ENCODE peak calls at places on chromosome 12, in four cellular contexts. P is GM12878, L is ovary, D is A549. I is an unnamed sample.

GRCh38 chr12:92063641-92064040 is 82.0 kb downstream of the BTG1 start:
- DNase-seq in P (no peak), L (no peak), D (no peak), I (no peak)

GRCh38 chr12:91111366-91112321 is at the start of gene LUM:
- DNase-seq in P (no peak), L (peak), D (no peak), I (peak)

GRCh38 chr12:123942911-123943648 is 29.6 kb downstream of the CCDC92 start:
- DNase-seq in P (no peak), L (no peak), D (no peak), I (no peak)

GRCh38 chr12:4881665-4882064 is 28.0 kb upstream of the KCNA1 start:
- DNase-seq in P (no peak), L (no peak), D (no peak), I (no peak)

GRCh38 chr12:100574262-100575074 is 984 bp downstream of the GAS2L3 start:
- DNase-seq in P (no peak), L (peak), D (peak), I (no peak)

GRCh38 chr12:24109381-24110039 is 160.0 kb upstream of the SOX5 start:
- DNase-seq in P (peak), L (no peak), D (no peak), I (no peak)

GRCh38 chr12:125072496-125072895 is 7.3 kb downstream of the AACS start:
- DNase-seq in P (no peak), L (no peak), D (no peak), I (no peak)

GRCh38 chr12:104226672-104227071 is 11.1 kb downstream of the TXNRD1 start:
- DNase-seq in P (no peak), L (no peak), D (no peak), I (no peak)

GRCh38 chr12:93154096-93154728 is 223.5 kb upstream of the NUDT4 start:
- DNase-seq in P (no peak), L (no peak), D (no peak), I (no peak)

GRCh38 chr12:131137009-131137835 is 183.5 kb downstream of the ADGRD1 start:
- DNase-seq in P (no peak), L (no peak), D (no peak), I (no peak)

GRCh38 chr12:26648999-26649398 is 184.0 kb downstream of the ITPR2 start:
- DNase-seq in P (no peak), L (no peak), D (no peak), I (no peak)

GRCh38 chr12:114799574-114800487 is 115.9 kb upstream of the TBX3 start:
- DNase-seq in P (no peak), L (peak), D (no peak), I (peak)

GRCh38 chr12:31119531-31120211 is 46.0 kb downstream of the DDX11 start:
- DNase-seq in P (no peak), L (no peak), D (no peak), I (no peak)

GRCh38 chr12:31117203-31118011 is 43.7 kb downstream of the DDX11 start:
- DNase-seq in P (no peak), L (no peak), D (peak), I (no peak)

GRCh38 chr12:31118831-31119530 is 45.3 kb downstream of the DDX11 start:
- DNase-seq in P (no peak), L (no peak), D (peak), I (no peak)

GRCh38 chr12:31120392-31121008 is 46.8 kb downstream of the DDX11 start:
- DNase-seq in P (no peak), L (no peak), D (no peak), I (no peak)

GRCh38 chr12:31118347-31118830 is 44.7 kb downstream of the DDX11 start:
- DNase-seq in P (no peak), L (no peak), D (peak), I (no peak)
- H3K4me3 ChIP-seq in P (no peak), L (peak), D (peak), I (peak)

DNA sequence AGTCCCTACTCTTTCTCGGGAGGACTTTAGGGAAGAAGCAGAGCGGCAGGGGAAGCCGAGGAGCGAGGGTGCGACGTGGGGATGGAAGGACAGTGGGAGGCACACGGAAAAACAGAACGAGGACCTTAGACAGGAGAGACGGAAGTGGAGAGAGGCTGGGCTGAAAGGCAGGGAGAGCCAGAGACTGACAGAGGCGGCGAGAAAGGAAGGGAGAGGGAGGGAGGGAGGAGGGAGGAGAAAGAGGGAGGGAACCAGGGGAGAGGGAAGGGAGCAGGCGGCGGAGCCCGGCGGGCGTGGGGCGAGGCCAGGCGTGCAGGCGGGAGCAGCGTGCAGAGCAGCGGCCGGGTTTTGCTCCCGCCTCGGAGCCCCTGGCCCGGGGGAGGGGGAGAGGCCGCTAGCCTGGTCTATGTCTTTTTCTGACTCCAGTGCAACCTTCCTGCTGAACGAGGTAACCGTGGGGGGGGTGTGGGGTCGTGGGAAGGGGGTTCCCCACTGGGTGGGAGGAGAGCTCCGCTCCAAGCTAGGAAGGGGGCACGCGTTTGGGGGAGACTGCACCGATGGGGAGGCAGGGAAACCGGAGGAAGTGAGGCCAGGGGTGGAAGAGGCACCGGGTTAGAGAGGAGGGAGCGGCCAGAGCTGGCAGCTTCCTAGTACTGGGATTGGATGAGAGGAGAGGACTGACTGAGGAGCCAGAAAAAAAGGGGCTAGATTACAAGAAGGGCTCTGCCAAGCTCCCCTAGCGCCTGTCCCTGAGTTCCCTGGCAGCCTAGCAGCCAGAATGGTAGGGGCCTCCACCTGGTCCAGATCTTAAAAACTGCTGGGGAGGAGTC is 2.8 kb upstream of the CACNB3 start:
- DNase-seq in P (no peak), L (peak), D (peak), I (peak)
- TF ChIP-seq EP300 in P (no peak), L (no peak), D (no peak), I (peak)

GRCh38 chr12:53326460-53327185 is 5.2 kb upstream of the AAAS start:
- DNase-seq in P (no peak), L (no peak), D (no peak), I (no peak)

GRCh38 chr12:53324113-53324778 is 2.8 kb upstream of the AAAS start:
- DNase-seq in P (peak), L (peak), D (no peak), I (no peak)

GRCh38 chr12:53327435-53328042 is 6.1 kb upstream of the AAAS start:
- DNase-seq in P (no peak), L (no peak), D (peak), I (no peak)

GRCh38 chr12:53324779-53325538 is 3.5 kb upstream of the AAAS start:
- DNase-seq in P (peak), L (peak), D (peak), I (peak)

DNA sequence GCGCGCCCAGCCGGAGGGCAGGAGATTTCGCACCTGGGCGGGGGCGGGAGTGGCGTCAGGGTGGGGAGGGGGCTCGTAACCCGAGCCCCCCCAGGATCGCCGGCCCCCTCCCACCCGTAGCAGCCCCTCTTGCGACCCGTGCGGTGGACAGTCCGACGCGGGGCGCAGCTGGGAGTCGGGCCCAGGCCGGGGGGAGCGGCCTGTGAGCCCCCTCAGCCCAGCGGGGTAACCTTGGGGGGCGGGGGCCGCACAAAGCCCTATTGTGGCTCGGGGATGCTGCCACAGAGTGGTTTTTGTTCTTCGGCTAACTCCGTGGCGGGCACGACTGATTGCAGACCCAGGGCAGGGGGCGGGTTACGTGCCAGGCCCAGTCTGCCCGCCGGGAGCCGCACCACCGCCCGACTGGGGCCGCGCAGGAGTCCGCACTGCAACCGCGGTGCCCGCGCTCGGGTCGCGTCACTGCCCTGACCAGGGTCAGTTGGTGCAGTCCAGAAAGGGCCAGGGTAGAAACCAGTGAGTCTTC is 4.2 kb upstream of the AAAS start:
- DNase-seq in P (no peak), L (peak), D (peak), I (peak)
- TF ChIP-seq CTCF in P (no peak), L (no peak), D (no peak), I (peak)

DNA sequence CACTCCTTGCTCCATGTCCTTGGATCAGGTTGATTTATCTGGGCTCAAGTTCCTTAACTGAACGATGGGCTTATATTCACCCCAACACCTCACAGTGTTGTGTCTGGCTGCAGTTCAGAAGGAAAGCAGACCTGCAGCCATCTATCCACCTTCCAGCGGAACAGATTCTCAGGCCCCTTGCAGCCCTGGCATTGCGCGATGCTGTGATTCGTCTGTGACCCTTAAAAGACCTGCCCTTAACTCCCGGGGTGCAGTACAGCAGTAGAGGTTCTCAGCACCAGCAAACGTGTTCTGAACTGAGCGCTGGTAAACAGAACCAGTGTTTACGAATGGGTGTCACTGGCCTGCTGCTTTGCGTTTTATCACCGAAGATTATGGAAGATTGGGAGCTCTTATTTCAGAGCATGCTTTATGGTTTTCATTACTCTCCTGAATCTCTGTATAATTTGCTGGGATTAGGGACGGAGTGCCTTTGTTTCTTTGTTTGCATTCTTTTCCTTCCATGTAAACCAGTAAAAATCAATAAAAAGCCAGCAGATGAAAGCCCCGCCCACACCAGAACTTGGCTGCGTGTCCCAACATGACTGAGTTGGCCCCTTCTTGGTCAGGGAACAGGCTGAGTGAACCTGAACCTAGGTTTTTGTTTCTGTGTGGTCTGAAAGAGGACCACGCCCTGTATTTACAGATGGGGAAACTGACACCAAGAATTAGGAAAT is 286.7 kb upstream of the CRY1 start:
- DNase-seq in P (no peak), L (no peak), D (peak), I (no peak)
- H3K4me3 ChIP-seq in P (no peak), L (no peak), D (peak), I (no peak)